ENCODE peak calls at places on chromosomes 12 and 14, in ten cellular contexts. W, T, N, I, B, J, F, Z, S and X are unnamed samples.

GRCh38 chr14:100593751-100594624 is 6.8 kb upstream of the BEGAIN start:
- DNase-seq in W (no peak), T (no peak), N (no peak), I (no peak), B (no peak), J (peak), F (no peak), Z (no peak), S (no peak), X (peak)

GRCh38 chr12:104183443-104183842 is 32.1 kb upstream of the TXNRD1 start:
- DNase-seq in W (no peak), T (no peak), N (no peak), I (no peak), B (no peak), J (no peak), F (no peak), Z (no peak), S (no peak), X (no peak)

GRCh38 chr14:29664515-29664914 is 263.1 kb downstream of the PRKD1 start:
- DNase-seq in W (no peak), T (no peak), N (no peak), I (no peak), B (no peak), J (no peak), F (no peak), Z (no peak), S (no peak), X (no peak)

GRCh38 chr12:106090586-106091411 is 48.0 kb downstream of the NUAK1 start:
- DNase-seq in W (peak), T (no peak), N (no peak), I (no peak), B (no peak), J (no peak), F (no peak), Z (peak), S (no peak), X (peak)

GRCh38 chr12:26845984-26846383 is 13.0 kb upstream of the ITPR2 start:
- DNase-seq in W (peak), T (no peak), N (peak), I (no peak), B (peak), J (no peak), F (peak), Z (peak), S (no peak), X (no peak)

GRCh38 chr12:64824500-64825142 is at the start of gene TBC1D30:
- DNase-seq in W (peak), T (no peak), N (no peak), I (no peak), B (peak), J (no peak), F (peak), Z (peak), S (no peak), X (no peak)

GRCh38 chr12:31582155-31582554 is 8.8 kb downstream of the DENND5B start:
- DNase-seq in W (peak), T (no peak), N (no peak), I (no peak), B (no peak), J (no peak), F (no peak), Z (no peak), S (no peak), X (no peak)

GRCh38 chr14:79584679-79585078 is 626.6 kb downstream of the DIO2 start:
- DNase-seq in W (peak), T (no peak), N (no peak), I (no peak), B (no peak), J (no peak), F (no peak), Z (peak), S (peak), X (no peak)

GRCh38 chr12:110354172-110354780 is 49.2 kb downstream of the ANAPC7 start:
- DNase-seq in W (peak), T (no peak), N (no peak), I (no peak), B (no peak), J (no peak), F (peak), Z (peak), S (no peak), X (no peak)

GRCh38 chr12:13387074-13387473 is 190.5 kb downstream of the EMP1 start:
- DNase-seq in W (no peak), T (no peak), N (no peak), I (no peak), B (no peak), J (no peak), F (no peak), Z (no peak), S (no peak), X (no peak)

GRCh38 chr12:117342247-117342646 is 19.2 kb downstream of the NOS1 start:
- DNase-seq in W (no peak), T (no peak), N (no peak), I (no peak), B (no peak), J (no peak), F (no peak), Z (no peak), S (no peak), X (no peak)

GRCh38 chr14:80978403-80978802 is 23.0 kb downstream of the TSHR start:
- DNase-seq in W (no peak), T (no peak), N (no peak), I (no peak), B (no peak), J (no peak), F (no peak), Z (no peak), S (no peak), X (no peak)

GRCh38 chr12:132724506-132725220 is 14.0 kb downstream of the PGAM5 start:
- DNase-seq in W (no peak), T (no peak), N (no peak), I (no peak), B (no peak), J (no peak), F (peak), Z (no peak), S (no peak), X (no peak)

GRCh38 chr12:8860165-8860961 is 37.9 kb downstream of the A2ML1 start:
- DNase-seq in W (peak), T (peak), N (peak), I (peak), B (peak), J (no peak), F (peak), Z (peak), S (peak), X (peak)

GRCh38 chr12:45674583-45674982 is 54.9 kb upstream of the ARID2 start:
- DNase-seq in W (peak), T (no peak), N (peak), I (no peak), B (no peak), J (no peak), F (no peak), Z (peak), S (peak), X (peak)

GRCh38 chr12:12219664-12220063 is 47.2 kb downstream of the LRP6 start:
- DNase-seq in W (no peak), T (no peak), N (no peak), I (no peak), B (no peak), J (no peak), F (no peak), Z (no peak), S (no peak), X (no peak)

GRCh38 chr12:132476038-132476414 is 13.9 kb upstream of the FBRSL1 start:
- DNase-seq in W (no peak), T (no peak), N (no peak), I (no peak), B (no peak), J (no peak), F (no peak), Z (no peak), S (no peak), X (no peak)

GRCh38 chr12:95487024-95487423 is 13.1 kb downstream of the METAP2 start:
- DNase-seq in W (no peak), T (no peak), N (no peak), I (no peak), B (no peak), J (no peak), F (no peak), Z (no peak), S (no peak), X (no peak)

GRCh38 chr14:103217538-103217937 is 94.3 kb downstream of the TNFAIP2 start:
- DNase-seq in W (no peak), T (no peak), N (no peak), I (no peak), B (no peak), J (no peak), F (no peak), Z (no peak), S (no peak), X (no peak)

GRCh38 chr12:96500686-96501085 is 11.3 kb downstream of the CFAP54 start:
- DNase-seq in W (peak), T (no peak), N (no peak), I (no peak), B (peak), J (no peak), F (no peak), Z (no peak), S (no peak), X (no peak)

GRCh38 chr14:78157855-78158436 is 12.2 kb upstream of the NRXN3 start:
- DNase-seq in W (peak), T (no peak), N (no peak), I (no peak), B (peak), J (no peak), F (peak), Z (no peak), S (no peak), X (no peak)

GRCh38 chr12:106766393-106766826 is 8.1 kb upstream of the RIC8B start:
- DNase-seq in W (no peak), T (no peak), N (peak), I (no peak), B (peak), J (no peak), F (no peak), Z (peak), S (no peak), X (peak)

GRCh38 chr12:69442894-69443293 is 27.3 kb upstream of the FRS2 start:
- DNase-seq in W (peak), T (no peak), N (no peak), I (no peak), B (no peak), J (no peak), F (no peak), Z (peak), S (no peak), X (no peak)

GRCh38 chr14:27528328-27528727 is 930.5 kb upstream of the NOVA1 start:
- DNase-seq in W (no peak), T (no peak), N (no peak), I (no peak), B (no peak), J (no peak), F (no peak), Z (peak), S (peak), X (no peak)

GRCh38 chr12:103924761-103925641 is 5.2 kb upstream of the HSP90B1 start:
- DNase-seq in W (peak), T (no peak), N (no peak), I (no peak), B (no peak), J (no peak), F (no peak), Z (no peak), S (peak), X (no peak)

GRCh38 chr12:120126635-120127005 is 10.1 kb upstream of the RAB35 start:
- DNase-seq in W (peak), T (peak), N (peak), I (no peak), B (peak), J (no peak), F (no peak), Z (peak), S (no peak), X (peak)

GRCh38 chr14:103158688-103159087 is 35.4 kb downstream of the TNFAIP2 start:
- DNase-seq in W (no peak), T (no peak), N (no peak), I (no peak), B (no peak), J (no peak), F (no peak), Z (no peak), S (no peak), X (no peak)

GRCh38 chr14:102056694-102057442 is 30.0 kb downstream of the HSP90AA1 start:
- DNase-seq in W (no peak), T (no peak), N (no peak), I (no peak), B (no peak), J (no peak), F (no peak), Z (no peak), S (no peak), X (no peak)

GRCh38 chr12:129615001-129615400 is 288.8 kb downstream of the TMEM132D start:
- DNase-seq in W (no peak), T (no peak), N (no peak), I (no peak), B (no peak), J (no peak), F (no peak), Z (no peak), S (no peak), X (no peak)

GRCh38 chr14:59630281-59630963 is 53.8 kb upstream of the CCDC175 start:
- DNase-seq in W (no peak), T (no peak), N (no peak), I (no peak), B (peak), J (no peak), F (no peak), Z (no peak), S (no peak), X (peak)

GRCh38 chr12:21642707-21643389 is 14.8 kb downstream of the LDHB start:
- DNase-seq in W (peak), T (no peak), N (no peak), I (no peak), B (no peak), J (no peak), F (no peak), Z (no peak), S (no peak), X (no peak)

GRCh38 chr14:82604819-82605218 is 1071.2 kb upstream of the SEL1L start:
- DNase-seq in W (no peak), T (no peak), N (no peak), I (no peak), B (no peak), J (no peak), F (no peak), Z (no peak), S (no peak), X (no peak)

GRCh38 chr14:102772781-102773570 is 4.3 kb upstream of the TRAF3 start:
- DNase-seq in W (no peak), T (no peak), N (no peak), I (no peak), B (no peak), J (no peak), F (no peak), Z (no peak), S (peak), X (no peak)

GRCh38 chr12:1488908-1489381 is 105.4 kb downstream of the FBXL14 start:
- DNase-seq in W (peak), T (no peak), N (no peak), I (no peak), B (no peak), J (no peak), F (no peak), Z (no peak), S (no peak), X (no peak)

GRCh38 chr12:24551368-24551767 is 397.5 kb downstream of the BCAT1 start:
- DNase-seq in W (no peak), T (no peak), N (no peak), I (no peak), B (no peak), J (no peak), F (no peak), Z (no peak), S (no peak), X (no peak)

GRCh38 chr12:4015225-4016076 is 142.3 kb upstream of the PARP11 start:
- DNase-seq in W (no peak), T (peak), N (peak), I (no peak), B (no peak), J (no peak), F (no peak), Z (no peak), S (no peak), X (no peak)

GRCh38 chr14:103132381-103133212 is 9.3 kb downstream of the TNFAIP2 start:
- DNase-seq in W (no peak), T (no peak), N (no peak), I (no peak), B (no peak), J (no peak), F (no peak), Z (no peak), S (no peak), X (no peak)

DNA sequence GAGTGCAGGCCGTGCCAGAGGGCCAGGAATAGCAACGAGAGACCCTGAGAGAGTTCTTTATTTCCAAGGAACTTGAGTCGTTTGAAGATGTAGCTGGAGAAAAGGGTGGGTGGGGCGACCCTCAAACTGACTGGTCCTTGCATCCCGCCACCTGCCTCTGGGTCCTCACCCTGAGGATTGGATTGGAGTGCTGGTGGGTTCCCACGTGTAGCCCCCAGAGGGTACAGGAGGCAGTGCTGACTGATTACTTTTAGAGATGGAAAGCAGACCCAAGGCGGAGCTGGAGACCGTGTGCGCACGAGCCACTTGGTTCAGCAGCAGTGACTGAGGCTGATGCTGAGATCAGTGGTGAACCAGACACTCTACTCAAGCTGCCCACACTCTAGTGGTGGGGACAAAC is 6.9 kb downstream of the EMG1 start:
- DNase-seq in W (no peak), T (no peak), N (no peak), I (no peak), B (no peak), J (no peak), F (no peak), Z (no peak), S (no peak), X (no peak)
- TF ChIP-seq POLR2A in W (no peak), T (no peak), N (no peak), I (no peak), B (no peak), J (no peak), F (peak), Z (no peak), S (no peak), X (no peak)

DNA sequence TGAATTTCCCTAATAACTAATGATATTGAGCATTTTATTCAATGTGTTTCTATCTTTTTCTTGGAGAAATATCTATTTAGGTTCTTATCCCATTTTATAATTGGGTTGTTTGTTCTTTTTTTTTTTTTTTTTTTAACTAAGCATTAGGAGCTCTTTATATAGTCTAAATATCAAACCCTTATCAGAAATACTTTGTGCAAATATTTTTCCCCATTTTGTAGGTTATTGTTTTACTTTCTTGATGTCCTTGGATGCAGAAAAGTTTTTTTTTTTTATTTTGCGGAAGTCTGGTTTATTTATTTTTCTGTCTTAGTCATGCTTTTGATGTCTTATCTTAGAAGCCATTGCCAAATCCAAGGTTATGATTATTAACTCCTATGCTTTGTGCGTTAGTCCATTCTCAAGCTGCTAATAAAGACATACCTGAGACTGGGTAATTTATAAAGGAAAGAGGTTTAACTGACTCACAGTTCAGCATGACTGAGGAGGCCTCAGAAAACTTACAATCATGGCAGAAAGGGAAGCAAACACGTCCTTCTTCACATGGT is 434.3 kb upstream of the TBX3 start:
- DNase-seq in W (peak), T (no peak), N (no peak), I (no peak), B (no peak), J (no peak), F (no peak), Z (no peak), S (no peak), X (no peak)
- TF ChIP-seq CTCF in W (no peak), T (no peak), N (no peak), I (no peak), B (no peak), J (no peak), F (no peak), Z (no peak), S (no peak), X (no peak)

GRCh38 chr12:47021298-47021697 is 58.1 kb upstream of the PCED1B start:
- DNase-seq in W (peak), T (no peak), N (no peak), I (no peak), B (no peak), J (no peak), F (peak), Z (peak), S (peak), X (no peak)
- TF ChIP-seq POLR2A in W (peak), T (no peak), N (no peak), I (no peak), B (no peak), J (no peak), F (no peak), Z (no peak), S (no peak), X (no peak)

GRCh38 chr14:104695660-104696000 is 6.2 kb downstream of the INF2 start:
- DNase-seq in W (no peak), T (no peak), N (no peak), I (no peak), B (no peak), J (no peak), F (no peak), Z (no peak), S (no peak), X (no peak)
- TF ChIP-seq CTCF in W (no peak), T (no peak), N (no peak), I (no peak), B (no peak), J (no peak), F (no peak), Z (no peak), S (no peak), X (peak)

DNA sequence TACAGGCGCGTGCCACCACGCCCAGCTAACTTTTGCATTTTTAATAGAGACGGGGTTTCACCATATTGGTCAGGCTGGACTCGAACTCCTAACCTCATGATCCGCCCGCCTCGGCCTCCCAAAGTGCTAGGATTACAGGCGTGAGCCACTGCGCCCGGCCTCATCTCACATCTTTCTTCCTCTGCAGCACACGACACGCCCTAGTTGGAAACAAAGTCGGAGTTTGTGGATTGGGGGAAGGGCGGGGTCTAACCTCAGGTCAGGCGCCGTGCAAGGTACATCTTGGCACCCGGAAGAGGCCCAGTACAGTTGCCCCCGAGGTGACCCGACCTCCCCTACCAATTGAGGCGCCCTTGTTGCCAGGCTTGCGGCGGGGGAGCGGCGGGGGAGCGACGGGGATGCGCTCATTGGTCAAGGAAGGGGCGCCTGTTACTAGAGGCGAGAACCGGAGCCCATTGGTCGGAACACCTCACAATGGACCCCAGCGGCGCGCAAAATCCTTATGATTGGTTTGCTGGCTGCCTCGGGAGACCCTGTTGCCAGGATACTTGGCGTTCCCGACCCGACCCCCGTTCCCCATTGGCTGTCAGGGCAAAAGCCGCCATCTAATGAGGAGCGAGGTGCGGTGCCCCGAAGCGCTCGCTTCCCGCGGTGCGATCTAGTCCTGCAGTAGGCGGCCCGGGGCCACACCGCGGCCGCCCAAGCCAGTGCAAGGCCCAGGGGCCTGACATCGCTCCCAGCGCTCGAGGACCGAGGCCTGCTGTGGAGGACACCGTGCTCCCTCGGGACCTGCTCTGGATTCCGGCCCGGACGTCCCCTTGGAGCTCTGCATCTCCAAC is at the start of gene REC8:
- DNase-seq in W (no peak), T (peak), N (peak), I (peak), B (peak), J (peak), F (no peak), Z (peak), S (no peak), X (peak)
- TF ChIP-seq POLR2A in W (no peak), T (peak), N (no peak), I (no peak), B (no peak), J (no peak), F (no peak), Z (no peak), S (no peak), X (no peak)